ENCODE peak calls at places on chromosomes 3 and 15, in four cellular contexts. S is upper lobe of left lung, F is heart left ventricle, J is ovary. O is an unnamed sample.

GRCh38 chr15:31452595-31453557 is 126.2 kb downstream of the KLF13 start:
- DNase-seq in S (peak; percentile 11), F (no peak), J (no peak), O (peak; percentile 13)

GRCh38 chr3:41357271-41357670 is 158.0 kb downstream of the CTNNB1 start:
- DNase-seq in S (no peak), F (no peak), J (no peak), O (no peak)

GRCh38 chr15:40070166-40070557 is 31.2 kb upstream of the SRP14 start:
- DNase-seq in S (no peak), F (no peak), J (no peak), O (no peak)

GRCh38 chr3:197511130-197511529 is 44.6 kb downstream of the BDH1 start:
- DNase-seq in S (no peak), F (no peak), J (no peak), O (no peak)

GRCh38 chr3:13846716-13847570 is 32.9 kb downstream of the WNT7A start:
- DNase-seq in S (no peak), F (no peak), J (no peak), O (no peak)

GRCh38 chr3:72306800-72307341 is 521.9 kb upstream of the PROK2 start:
- DNase-seq in S (no peak), F (no peak), J (no peak), O (no peak)

GRCh38 chr15:55586808-55587207 is 1.3 kb downstream of the PYGO1 start:
- DNase-seq in S (no peak), F (no peak), J (no peak), O (no peak)

GRCh38 chr3:53092942-53093341 is 37.3 kb downstream of the RFT1 start:
- DNase-seq in S (no peak), F (no peak), J (no peak), O (no peak)

GRCh38 chr3:56985460-56986327 is 74.8 kb upstream of the SPATA12 start:
- DNase-seq in S (no peak), F (no peak), J (no peak), O (peak; percentile 74)

GRCh38 chr3:52005571-52005986 is 9.9 kb upstream of the RPL29 start:
- DNase-seq in S (no peak), F (no peak), J (peak; percentile 73), O (no peak)

GRCh38 chr3:168419091-168419490 is 323.4 kb upstream of the GOLIM4 start:
- DNase-seq in S (no peak), F (no peak), J (no peak), O (no peak)

GRCh38 chr3:42702066-42702951 is at the start of gene HHATL:
- DNase-seq in S (peak; percentile 9), F (peak; percentile 81), J (no peak), O (peak; percentile 86)

GRCh38 chr3:125292015-125292414 is 79.5 kb upstream of the SLC12A8 start:
- DNase-seq in S (no peak), F (no peak), J (no peak), O (no peak)

GRCh38 chr3:189490749-189491148 is 140.4 kb upstream of the TP63 start:
- DNase-seq in S (no peak), F (no peak), J (no peak), O (no peak)

GRCh38 chr15:57462391-57462790 is 86.1 kb downstream of the CGNL1 start:
- DNase-seq in S (no peak), F (no peak), J (no peak), O (no peak)
- TF ChIP-seq CTCF in S (no peak), F (peak; percentile 7), J (no peak), O (no peak)

GRCh38 chr3:39147374-39147709 is 6.0 kb downstream of the CSRNP1 start:
- DNase-seq in S (no peak), F (no peak), J (no peak), O (no peak)

GRCh38 chr3:39147711-39148115 is 5.7 kb downstream of the CSRNP1 start:
- DNase-seq in S (no peak), F (no peak), J (peak; percentile 45), O (peak; percentile 89)

GRCh38 chr3:39146083-39146501 is 7.3 kb downstream of the CSRNP1 start:
- DNase-seq in S (peak; percentile 70), F (no peak), J (no peak), O (no peak)

GRCh38 chr3:39148116-39149058 is 5.0 kb downstream of the CSRNP1 start:
- DNase-seq in S (no peak), F (no peak), J (peak; percentile 41), O (no peak)

GRCh38 chr3:39146611-39147373 is 6.6 kb downstream of the CSRNP1 start:
- DNase-seq in S (peak; percentile 88), F (peak; percentile 86), J (peak; percentile 81), O (peak; percentile 79)
- TF ChIP-seq POLR2A in S (no peak), F (no peak), J (no peak), O (no peak)

DNA sequence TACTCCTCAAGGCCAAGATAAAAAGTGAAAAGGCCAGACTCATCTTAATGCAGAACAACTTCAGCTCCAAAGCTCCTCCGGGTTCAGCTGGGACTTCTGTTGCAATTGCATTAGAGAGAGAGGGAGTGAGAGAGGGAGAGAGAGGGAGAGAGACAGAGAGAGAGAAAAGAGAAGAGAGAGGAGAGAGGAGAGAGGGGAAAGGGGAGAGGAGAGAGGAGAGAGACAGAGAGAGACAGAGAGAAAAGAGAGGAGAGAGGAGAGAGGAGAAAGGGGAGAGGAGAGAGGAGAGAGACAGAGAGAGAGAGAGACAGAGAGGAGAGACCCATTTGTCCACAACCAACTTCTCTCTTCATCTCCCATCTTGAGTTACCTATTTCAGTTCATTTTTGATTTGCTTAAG is 143.3 kb upstream of the HES1 start:
- DNase-seq in S (no peak), F (no peak), J (no peak), O (no peak)
- H3K4me3 ChIP-seq in S (no peak overlapping the region), F (no peak overlapping the region), J (no peak overlapping the region), O (no peak overlapping the region)

GRCh38 chr3:63562323-63562722 is 90.2 kb upstream of the SNTN start:
- DNase-seq in S (no peak), F (no peak), J (no peak), O (no peak)

GRCh38 chr3:63561879-63562278 is 90.6 kb upstream of the SNTN start:
- DNase-seq in S (no peak), F (no peak), J (no peak), O (no peak)

GRCh38 chr3:63559884-63560283 is 92.6 kb upstream of the SNTN start:
- DNase-seq in S (no peak), F (no peak), J (no peak), O (no peak)

GRCh38 chr3:63565220-63565619 is 87.3 kb upstream of the SNTN start:
- DNase-seq in S (no peak), F (no peak), J (no peak), O (no peak)
- TF ChIP-seq CTCF in S (no peak), F (no peak), J (no peak), O (no peak)

GRCh38 chr3:185257334-185257733 is 3.5 kb upstream of the EHHADH start:
- DNase-seq in S (no peak), F (no peak), J (no peak), O (no peak)

GRCh38 chr3:185250247-185250646 is 3.6 kb downstream of the EHHADH start:
- DNase-seq in S (no peak), F (no peak), J (no peak), O (no peak)

GRCh38 chr3:185254799-185255198 is 950 bp upstream of the EHHADH start:
- DNase-seq in S (no peak), F (no peak), J (no peak), O (no peak)

GRCh38 chr3:185250653-185251052 is 3.2 kb downstream of the EHHADH start:
- DNase-seq in S (no peak), F (no peak), J (no peak), O (no peak)

DNA sequence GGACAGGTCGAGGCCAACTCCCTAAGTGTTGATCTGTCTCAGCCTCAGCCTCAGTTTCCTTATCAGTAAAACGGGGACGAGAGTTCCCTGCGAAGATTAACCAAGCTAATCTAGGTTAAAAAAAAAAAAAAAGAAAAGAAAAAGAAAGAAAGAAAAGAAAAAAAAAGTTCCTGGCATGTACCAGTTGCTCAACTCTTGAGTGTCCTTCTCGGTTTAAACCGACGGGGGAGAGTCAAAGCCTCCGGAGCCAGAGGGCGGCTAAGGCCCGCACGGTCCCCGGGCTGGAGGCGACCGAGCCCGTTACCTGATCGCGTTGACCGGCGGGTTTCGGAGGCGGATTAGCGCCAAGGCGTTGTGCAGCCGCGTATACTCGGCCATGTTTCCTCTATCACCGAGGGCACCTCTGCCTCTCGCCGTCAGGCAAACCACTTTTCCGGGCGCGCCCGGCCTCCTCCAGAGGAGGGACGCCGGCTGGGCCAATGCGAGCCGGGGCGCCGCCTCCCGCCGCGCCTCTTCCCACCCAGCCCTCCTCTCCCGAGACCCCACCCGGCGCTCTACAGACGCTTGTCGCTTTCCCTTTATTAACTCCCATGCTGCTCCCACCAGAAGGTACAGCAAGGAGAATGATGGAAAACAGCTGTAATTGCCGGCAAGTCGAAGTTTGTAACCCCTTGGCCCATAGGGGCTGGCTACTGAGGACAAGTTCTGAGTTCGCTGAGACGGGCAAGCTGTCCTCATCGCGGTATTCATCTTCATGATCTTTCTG is at the start of gene EHHADH:
- DNase-seq in S (peak; percentile 87), F (peak; percentile 90), J (peak; percentile 65), O (peak; percentile 92)
- TF ChIP-seq POLR2A in S (peak; percentile 71), F (no peak), J (no peak), O (no peak)

O was measured in lower leg skin.